ENCODE peak calls at places on chromosome 19, in five cellular contexts. J is keratinocyte; V is fibroblast of lung; E is CD4-positive, alpha-beta T cell; M is caudate nucleus. A is an unnamed sample.

GRCh38 chr19:48492925-48493717 is 18.5 kb downstream of the LMTK3 start:
- DNase-seq in J (peak), V (peak), E (peak), M (peak), A (peak)

GRCh38 chr19:46579286-46579944 is 21.7 kb upstream of the CALM3 start:
- DNase-seq in J (no peak), V (no peak), E (peak), M (no peak), A (no peak)

GRCh38 chr19:18437481-18438330 is at the start of gene ISYNA1:
- DNase-seq in J (no peak), V (no peak), E (no peak), M (peak), A (no peak)

GRCh38 chr19:10404888-10405808 is 1.8 kb upstream of the CDC37 start:
- DNase-seq in J (no peak), V (no peak), E (no peak), M (no peak), A (no peak)

GRCh38 chr19:45630463-45630862 is 8.7 kb downstream of the EML2 start:
- DNase-seq in J (peak), V (peak), E (no peak), M (no peak), A (peak)

GRCh38 chr19:1110809-1111640 is 7.2 kb downstream of the GPX4 start:
- DNase-seq in J (no peak), V (no peak), E (no peak), M (no peak), A (no peak)

GRCh38 chr19:11152318-11153062 is 3.1 kb downstream of the SPC24 start:
- DNase-seq in J (no peak), V (peak), E (no peak), M (no peak), A (no peak)

GRCh38 chr19:48413879-48414623 is 20.6 kb downstream of the GRIN2D start:
- DNase-seq in J (no peak), V (no peak), E (no peak), M (no peak), A (no peak)

GRCh38 chr19:27746691-27747380 is 1466.1 kb downstream of the UQCRFS1 start:
- DNase-seq in J (no peak), V (peak), E (no peak), M (peak), A (no peak)

GRCh38 chr19:1235625-1236538 is 1.9 kb downstream of the CBARP start:
- DNase-seq in J (no peak), V (no peak), E (no peak), M (no peak), A (no peak)

GRCh38 chr19:3507371-3508120 is 1.4 kb downstream of the FZR1 start:
- DNase-seq in J (no peak), V (no peak), E (peak), M (no peak), A (no peak)

GRCh38 chr19:3389876-3390361 is 23.5 kb downstream of the NFIC start:
- DNase-seq in J (no peak), V (peak), E (no peak), M (no peak), A (no peak)

GRCh38 chr19:12346896-12347295 is 13.5 kb upstream of the ZNF563 start:
- DNase-seq in J (no peak), V (no peak), E (no peak), M (no peak), A (no peak)

GRCh38 chr19:41226053-41226873 is 7.2 kb downstream of the AXL start:
- DNase-seq in J (no peak), V (peak), E (peak), M (peak), A (no peak)

GRCh38 chr19:2381151-2381822 is 21.2 kb downstream of the TMPRSS9 start:
- DNase-seq in J (no peak), V (peak), E (no peak), M (peak), A (no peak)

GRCh38 chr19:28485300-28485699 is 727.7 kb downstream of the UQCRFS1 start:
- DNase-seq in J (no peak), V (peak), E (no peak), M (no peak), A (no peak)

GRCh38 chr19:29525901-29526729 is at the start of gene VSTM2B:
- DNase-seq in J (no peak), V (no peak), E (no peak), M (peak), A (no peak)

GRCh38 chr19:48006762-48007161 is 12.3 kb downstream of the ELSPBP1 start:
- DNase-seq in J (no peak), V (no peak), E (no peak), M (no peak), A (no peak)

GRCh38 chr19:13023666-13024065 is 28.4 kb downstream of the NFIX start:
- DNase-seq in J (no peak), V (peak), E (no peak), M (no peak), A (no peak)

GRCh38 chr19:40744554-40745401 is 5.5 kb downstream of the ACTMAP start:
- DNase-seq in J (no peak), V (no peak), E (no peak), M (no peak), A (no peak)

GRCh38 chr19:49687566-49688316 is 1.7 kb upstream of the ADM5 start:
- DNase-seq in J (no peak), V (no peak), E (no peak), M (no peak), A (no peak)

GRCh38 chr19:3642987-3643386 is 16.4 kb upstream of the CACTIN start:
- DNase-seq in J (no peak), V (no peak), E (no peak), M (peak), A (no peak)

GRCh38 chr19:3577741-3578344 is 5.1 kb downstream of the HMG20B start:
- DNase-seq in J (no peak), V (no peak), E (no peak), M (no peak), A (no peak)

GRCh38 chr19:13803038-13803437 is 7.8 kb downstream of the ZSWIM4 start:
- DNase-seq in J (no peak), V (no peak), E (no peak), M (no peak), A (peak)

GRCh38 chr19:49946415-49946814 is 14.6 kb downstream of the SIGLEC11 start:
- DNase-seq in J (no peak), V (no peak), E (no peak), M (no peak), A (no peak)

GRCh38 chr19:16814526-16815100 is 14.6 kb upstream of the SIN3B start:
- DNase-seq in J (no peak), V (peak), E (no peak), M (no peak), A (no peak)

GRCh38 chr19:45653634-45654033 is 14.4 kb upstream of the GIPR start:
- DNase-seq in J (no peak), V (no peak), E (no peak), M (no peak), A (no peak)

GRCh38 chr19:4023600-4024398 is 16.3 kb downstream of the PIAS4 start:
- DNase-seq in J (no peak), V (no peak), E (no peak), M (no peak), A (no peak)

GRCh38 chr19:42271045-42271419 is 2.0 kb downstream of the CIC start:
- DNase-seq in J (no peak), V (no peak), E (no peak), M (no peak), A (no peak)

GRCh38 chr19:22616659-22617058 is 17.5 kb upstream of the ZNF492 start:
- DNase-seq in J (no peak), V (no peak), E (no peak), M (no peak), A (no peak)

GRCh38 chr19:41586064-41586463 is 10.1 kb downstream of the CEACAM21 start:
- DNase-seq in J (no peak), V (no peak), E (no peak), M (no peak), A (no peak)

GRCh38 chr19:41144403-41144802 is 30.2 kb downstream of the CYP2F1 start:
- DNase-seq in J (peak), V (peak), E (peak), M (peak), A (peak)

GRCh38 chr19:41186971-41187883 is 5.8 kb upstream of the CYP2S1 start:
- DNase-seq in J (no peak), V (no peak), E (no peak), M (no peak), A (no peak)

GRCh38 chr19:55212447-55212846 is 3.1 kb upstream of the PTPRH start:
- DNase-seq in J (no peak), V (no peak), E (no peak), M (no peak), A (no peak)

GRCh38 chr19:55220525-55220924 is 8.0 kb downstream of the TMEM86B start:
- DNase-seq in J (no peak), V (no peak), E (no peak), M (no peak), A (no peak)

GRCh38 chr19:55213547-55213946 is 4.2 kb upstream of the PTPRH start:
- DNase-seq in J (no peak), V (no peak), E (no peak), M (no peak), A (no peak)

GRCh38 chr19:55216461-55217198 is 7.3 kb upstream of the PTPRH start:
- DNase-seq in J (peak), V (peak), E (peak), M (peak), A (peak)
- H3K27ac ChIP-seq in J (peak), V (peak), E (no peak), M (peak), A (peak)

GRCh38 chr19:43362179-43362578 is 8.7 kb downstream of the CD177 start:
- DNase-seq in J (no peak), V (no peak), E (no peak), M (no peak), A (no peak)
- H3K27ac ChIP-seq in J (no peak), V (no peak), E (no peak), M (no peak), A (no peak)

DNA sequence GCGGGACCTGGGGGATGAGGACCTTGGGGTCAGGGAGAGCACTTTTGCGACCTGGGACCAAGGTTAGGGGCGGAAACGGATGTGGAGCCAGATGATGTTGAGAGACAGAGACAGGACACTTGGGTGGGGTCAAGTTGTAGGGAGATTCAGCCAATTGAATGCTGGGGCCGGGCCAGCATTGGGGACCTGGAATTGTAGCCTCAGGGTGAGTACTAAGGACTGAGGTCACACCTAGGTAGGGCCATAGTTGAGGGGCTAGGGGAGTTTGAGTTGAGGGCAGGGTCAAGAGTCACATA is 1.2 kb downstream of the ALKBH7 start:
- DNase-seq in J (no peak), V (no peak), E (no peak), M (no peak), A (no peak)
- H3K27ac ChIP-seq in J (peak), V (peak), E (peak), M (peak), A (peak)

DNA sequence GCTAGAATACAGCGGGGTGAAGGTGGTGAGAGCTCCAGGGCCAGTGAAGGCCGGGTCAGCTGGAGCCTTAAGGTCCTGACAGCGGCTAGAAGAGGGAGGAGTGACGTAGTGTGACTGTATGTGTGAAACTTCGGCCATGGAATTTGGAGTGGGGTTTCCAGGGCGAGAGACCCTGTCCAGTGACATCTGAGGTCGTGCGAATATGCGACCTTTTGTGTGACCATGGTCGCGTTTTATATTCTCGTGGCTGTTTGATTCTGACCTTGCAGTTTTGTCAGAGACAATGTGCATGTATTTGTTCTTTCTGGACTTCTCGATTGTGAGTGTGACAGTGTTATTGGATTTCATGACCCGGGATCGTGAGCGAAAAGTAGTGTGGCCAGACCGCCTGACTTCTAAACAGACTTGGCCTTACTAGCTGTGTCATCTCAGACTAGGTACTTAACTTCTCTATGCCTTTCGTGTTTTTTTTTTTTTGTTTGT is 405 bp upstream of the ZNF569 start:
- DNase-seq in J (no peak), V (no peak), E (no peak), M (no peak), A (no peak)
- H3K27ac ChIP-seq in J (no peak), V (no peak), E (peak), M (peak), A (peak)

A was measured in epithelial cell of prostate.